ENCODE peak calls at places on chromosomes 16 and 17, in seven cellular contexts. J is PC-3, X is IMR-90, F is heart left ventricle, E is GM06990, Q is osteoblast, K is Caco-2. U is an unnamed sample. For H3K36me3, the result is how much of the 10 kb centered on the place peaks cover.

GRCh38 chr16:58259995-58260394 is 34.8 kb downstream of the PRSS54 start:
- DNase-seq in J (no peak), X (no peak), F (no peak), E (no peak), Q (no peak), K (no peak), U (no peak)

GRCh38 chr16:937723-938122 is 33.1 kb downstream of the LMF1 start:
- DNase-seq in J (no peak), X (no peak), F (peak), E (no peak), Q (peak), K (no peak), U (no peak)

GRCh38 chr16:13999895-14000425 is 71.2 kb upstream of the MRTFB start:
- DNase-seq in J (no peak), X (no peak), F (peak), E (no peak), Q (no peak), K (no peak), U (no peak)

GRCh38 chr17:16262201-16262600 is 45.2 kb downstream of the PIGL start:
- DNase-seq in J (no peak), X (no peak), F (no peak), E (no peak), Q (no peak), K (no peak), U (no peak)

GRCh38 chr17:32174889-32175288 is 32.6 kb downstream of the RHOT1 start:
- DNase-seq in J (no peak), X (no peak), F (no peak), E (no peak), Q (no peak), K (no peak), U (no peak)

GRCh38 chr16:57960826-57961472 is 10.0 kb downstream of the CNGB1 start:
- DNase-seq in J (no peak), X (no peak), F (no peak), E (no peak), Q (peak), K (no peak), U (no peak)

GRCh38 chr17:57349533-57350227 is 93.4 kb downstream of the MSI2 start:
- DNase-seq in J (no peak), X (peak), F (no peak), E (no peak), Q (no peak), K (no peak), U (peak)

GRCh38 chr16:57471209-57471608 is 8.7 kb downstream of the POLR2C start:
- DNase-seq in J (no peak), X (no peak), F (no peak), E (no peak), Q (no peak), K (no peak), U (no peak)

GRCh38 chr17:42101513-42102292 is 3.4 kb upstream of the ZNF385C start:
- DNase-seq in J (peak), X (peak), F (peak), E (no peak), Q (peak), K (peak), U (peak)

GRCh38 chr17:80586464-80587228 is 42.0 kb downstream of the RPTOR start:
- DNase-seq in J (no peak), X (peak), F (no peak), E (no peak), Q (no peak), K (no peak), U (no peak)

GRCh38 chr17:14373587-14374259 is 72.8 kb downstream of the HS3ST3B1 start:
- DNase-seq in J (no peak), X (peak), F (no peak), E (no peak), Q (no peak), K (no peak), U (peak)

GRCh38 chr17:51428668-51429486 is 168.5 kb downstream of the UTP18 start:
- DNase-seq in J (no peak), X (no peak), F (no peak), E (no peak), Q (no peak), K (no peak), U (no peak)

GRCh38 chr16:68086336-68086821 is 1.2 kb downstream of the NFATC3 start:
- DNase-seq in J (peak), X (peak), F (no peak), E (no peak), Q (peak), K (no peak), U (peak)

GRCh38 chr17:45895304-45895968 is 1.1 kb downstream of the MAPT start:
- DNase-seq in J (peak), X (no peak), F (peak), E (peak), Q (peak), K (peak), U (no peak)

GRCh38 chr17:45384800-45385262 is 47.8 kb downstream of the ARHGAP27 start:
- DNase-seq in J (no peak), X (no peak), F (peak), E (no peak), Q (no peak), K (no peak), U (no peak)

GRCh38 chr16:23679274-23679985 is 741 bp downstream of the PLK1 start:
- DNase-seq in J (peak), X (peak), F (no peak), E (peak), Q (peak), K (peak), U (peak)

GRCh38 chr16:89307421-89307805 is 89.9 kb downstream of the ZNF778 start:
- DNase-seq in J (no peak), X (no peak), F (peak), E (no peak), Q (peak), K (no peak), U (no peak)

GRCh38 chr16:67244387-67245188 is 2.7 kb downstream of the FHOD1 start:
- DNase-seq in J (peak), X (peak), F (peak), E (peak), Q (peak), K (no peak), U (peak)

GRCh38 chr16:27686926-27687325 is 137.0 kb downstream of the KATNIP start:
- DNase-seq in J (no peak), X (no peak), F (no peak), E (no peak), Q (no peak), K (no peak), U (no peak)

GRCh38 chr16:88315543-88316105 is 67.1 kb upstream of the ZNF469 start:
- DNase-seq in J (peak), X (peak), F (peak), E (no peak), Q (peak), K (no peak), U (peak)

GRCh38 chr16:85834741-85835140 is 35.2 kb downstream of the COX4I1 start:
- DNase-seq in J (no peak), X (no peak), F (no peak), E (no peak), Q (no peak), K (no peak), U (no peak)
- TF ChIP-seq CTCF in J (no peak), X (no peak), F (no peak), E (no peak), Q (no peak), K (no peak), U (no peak)

GRCh38 chr17:82339634-82340580 is 6.3 kb upstream of the SECTM1 start:
- DNase-seq in J (no peak), X (no peak), F (no peak), E (no peak), Q (peak), K (no peak), U (no peak)
- H3K4me3 ChIP-seq in J (peak), X (no peak), F (peak), E (no peak), Q (peak), K (peak), U (peak)

DNA sequence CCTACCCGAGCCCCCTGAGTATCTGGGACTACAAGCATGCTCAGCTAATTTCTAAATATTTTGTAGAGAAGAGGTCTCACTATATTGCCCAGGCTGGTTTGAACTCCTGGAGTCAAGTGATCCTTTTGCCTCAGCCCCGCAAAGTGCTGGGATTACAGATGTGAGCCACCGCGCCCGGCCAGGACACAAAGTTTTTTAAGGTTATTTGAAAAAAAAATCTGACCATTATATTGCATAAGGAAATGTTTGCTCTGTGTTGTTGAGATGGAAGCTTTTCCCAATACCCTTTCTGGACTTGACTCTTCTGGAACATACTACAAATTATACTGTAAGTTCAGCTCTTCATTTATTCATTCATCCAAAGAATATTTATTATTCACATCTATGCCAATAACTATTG is 133.3 kb upstream of the TMEM97 start:
- DNase-seq in J (no peak), X (no peak), F (no peak), E (no peak), Q (no peak), K (no peak), U (no peak)
- H3K36me3 ChIP-seq in J (under half), X (under half), F (under half), E (under half), Q (under half), K (under half), U (under half)

GRCh38 chr17:69265873-69266272 is 37.2 kb upstream of the ABCA10 start:
- DNase-seq in J (no peak), X (no peak), F (no peak), E (no peak), Q (no peak), K (no peak), U (no peak)
- TF ChIP-seq CTCF in J (no peak), X (no peak), F (no peak), E (no peak), Q (no peak), K (no peak), U (no peak)

GRCh38 chr16:4960579-4960978 is 2.4 kb downstream of the SEC14L5 start:
- DNase-seq in J (no peak), X (no peak), F (no peak), E (no peak), Q (no peak), K (no peak), U (no peak)

GRCh38 chr16:4957420-4957719 is 760 bp upstream of the SEC14L5 start:
- DNase-seq in J (no peak), X (no peak), F (no peak), E (no peak), Q (peak), K (no peak), U (no peak)

GRCh38 chr16:4954714-4955113 is 3.4 kb upstream of the SEC14L5 start:
- DNase-seq in J (no peak), X (peak), F (no peak), E (no peak), Q (peak), K (no peak), U (no peak)

GRCh38 chr16:4957720-4958509 is at the start of gene SEC14L5:
- DNase-seq in J (peak), X (peak), F (peak), E (peak), Q (peak), K (peak), U (peak)

DNA sequence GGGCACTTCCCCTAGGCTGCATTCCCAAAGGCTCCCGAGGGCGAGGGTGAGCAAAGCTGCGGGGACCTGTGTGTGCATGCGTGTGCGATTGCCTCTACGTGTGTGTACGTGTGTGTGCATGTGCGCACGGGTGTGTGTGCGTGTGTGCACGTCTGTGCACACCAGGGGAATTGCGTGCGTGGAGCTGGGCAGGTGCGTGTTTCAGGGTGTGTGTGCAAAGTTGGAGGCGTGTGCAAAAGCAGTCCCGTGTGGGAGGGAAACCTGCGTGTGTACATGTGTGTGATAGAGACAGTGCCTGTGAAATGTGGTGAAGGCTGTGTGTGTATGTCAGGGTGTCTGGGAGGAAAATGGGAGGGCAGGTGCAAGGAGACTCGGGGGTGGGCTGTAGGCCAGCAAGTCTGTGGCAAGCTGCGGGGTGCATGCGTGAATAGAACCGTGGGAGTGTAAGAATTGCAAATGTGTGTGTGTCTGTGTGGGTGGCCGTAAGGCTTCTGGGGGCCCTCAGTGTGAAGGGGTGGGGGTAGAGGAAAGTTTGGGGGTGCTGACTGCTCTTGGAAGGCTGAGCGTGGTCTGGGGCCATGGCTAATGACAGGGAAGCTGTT is 481 bp downstream of the SEC14L5 start:
- DNase-seq in J (no peak), X (no peak), F (no peak), E (no peak), Q (peak), K (no peak), U (no peak)
- H3K4me3 ChIP-seq in J (peak), X (peak), F (peak), E (peak), Q (peak), K (peak), U (peak)

GRCh38 chr17:82816358-82816757 is 23.5 kb downstream of the ZNF750 start:
- DNase-seq in J (no peak), X (no peak), F (peak), E (no peak), Q (no peak), K (no peak), U (no peak)
- H3K36me3 ChIP-seq in J (under half), X (under half), F (under half), E (under half), Q (under half), K (under half), U (under half)

GRCh38 chr16:16062023-16062932 is 112.9 kb downstream of the ABCC1 start:
- DNase-seq in J (no peak), X (no peak), F (peak), E (no peak), Q (no peak), K (no peak), U (no peak)
- TF ChIP-seq CTCF in J (no peak), X (peak), F (no peak), E (peak), Q (no peak), K (no peak), U (no peak)

DNA sequence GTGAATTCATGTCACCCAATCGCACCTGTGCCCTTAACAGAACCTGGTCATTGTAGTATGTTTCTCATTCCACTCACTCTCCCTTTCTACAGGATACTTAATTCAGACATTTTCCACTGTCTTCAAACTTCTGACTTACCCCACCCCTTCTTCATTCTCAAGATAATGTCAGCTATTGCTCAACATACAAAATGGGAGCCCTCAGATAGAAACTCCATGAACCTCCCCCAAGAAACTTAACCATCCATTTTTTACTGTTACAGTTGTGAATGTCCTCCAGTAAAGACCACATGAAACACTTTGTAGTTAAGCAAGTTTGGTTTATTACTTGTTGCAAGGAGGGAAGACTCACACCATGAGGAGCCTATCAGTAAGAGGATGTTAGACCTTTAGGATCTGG is 22.1 kb upstream of the ARHGAP17 start:
- DNase-seq in J (no peak), X (no peak), F (no peak), E (no peak), Q (no peak), K (no peak), U (no peak)
- H3K4me3 ChIP-seq in J (no peak), X (no peak), F (no peak), E (no peak), Q (no peak), K (no peak), U (no peak)

GRCh38 chr16:30738984-30739951 is 9.0 kb upstream of the PHKG2 start:
- DNase-seq in J (no peak), X (no peak), F (peak), E (no peak), Q (peak), K (no peak), U (no peak)
- H3K36me3 ChIP-seq in J (under half), X (half or more), F (under half), E (under half), Q (half or more), K (under half), U (under half)

DNA sequence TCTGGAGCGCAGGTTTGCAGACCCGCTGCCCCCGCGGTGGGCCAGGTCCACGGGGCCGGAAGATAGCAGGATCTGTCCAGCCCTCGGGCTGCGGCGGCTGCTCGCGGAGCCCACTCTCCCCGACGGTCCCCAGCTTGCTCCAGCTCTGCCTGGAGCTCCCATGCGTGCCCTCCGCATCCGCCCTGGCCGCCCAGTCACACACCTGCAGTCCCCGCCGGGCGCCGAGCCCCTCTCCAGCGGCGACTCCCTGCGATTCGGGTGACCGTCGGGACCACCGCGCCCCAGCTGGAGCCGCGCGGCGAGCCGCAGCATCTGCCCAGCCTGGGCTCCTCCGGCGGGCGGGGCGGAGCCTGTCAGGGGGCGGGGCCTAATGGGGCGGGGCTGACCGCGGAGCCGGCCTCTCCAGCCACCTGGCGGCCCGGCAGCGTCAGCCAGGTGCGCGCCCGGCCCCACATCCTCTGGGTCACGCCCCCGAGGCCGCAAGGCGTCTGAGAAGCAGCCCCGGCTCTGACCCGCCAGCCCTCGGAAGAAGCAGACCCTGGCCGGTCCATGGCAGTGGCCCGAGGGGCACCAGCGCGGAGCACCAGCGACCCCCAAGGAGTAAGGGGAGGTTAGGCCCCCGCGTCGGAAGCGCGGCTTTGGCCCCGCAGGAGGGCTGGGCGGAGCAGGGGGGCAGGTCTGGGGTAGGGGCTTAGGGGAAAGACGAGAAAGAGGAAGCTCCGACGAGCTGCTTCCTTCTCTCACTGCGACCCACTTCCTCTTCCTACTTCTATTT is at the start of gene PIK3R5:
- DNase-seq in J (no peak), X (no peak), F (peak), E (peak), Q (no peak), K (no peak), U (no peak)
- TF ChIP-seq CTCF in J (no peak), X (no peak), F (no peak), E (no peak), Q (no peak), K (no peak), U (no peak)

U was measured in bronchial epithelial cell.